ENCODE peak calls at places on chromosomes 13 and 19, in seven cellular contexts. S, D, H, J, Y, E and M are unnamed samples.

GRCh38 chr19:33957804-33958203 is 161.1 kb downstream of the KCTD15 start:
- DNase-seq in S (no peak), D (no peak), H (no peak), J (no peak), Y (no peak), E (no peak), M (no peak)

GRCh38 chr13:48801255-48801654 is 147.5 kb downstream of the CYSLTR2 start:
- DNase-seq in S (no peak), D (peak), H (no peak), J (no peak), Y (no peak), E (peak), M (no peak)

GRCh38 chr19:55253842-55254624 is 4.8 kb downstream of the PPP6R1 start:
- DNase-seq in S (no peak), D (no peak), H (no peak), J (peak), Y (no peak), E (no peak), M (no peak)

GRCh38 chr13:83881917-83882625 is at the start of gene SLITRK1:
- DNase-seq in S (peak), D (peak), H (peak), J (peak), Y (peak), E (peak), M (peak)

GRCh38 chr19:49746206-49746958 is 16.7 kb downstream of the TSKS start:
- DNase-seq in S (peak), D (peak), H (no peak), J (peak), Y (no peak), E (peak), M (peak)

GRCh38 chr13:42478531-42479156 is 95.3 kb upstream of the TNFSF11 start:
- DNase-seq in S (no peak), D (peak), H (no peak), J (no peak), Y (no peak), E (no peak), M (no peak)

GRCh38 chr19:33947565-33947964 is 150.9 kb downstream of the KCTD15 start:
- DNase-seq in S (no peak), D (peak), H (no peak), J (no peak), Y (no peak), E (no peak), M (no peak)

GRCh38 chr19:23474761-23475160 is 79.5 kb upstream of the ZNF91 start:
- DNase-seq in S (no peak), D (no peak), H (no peak), J (no peak), Y (no peak), E (no peak), M (no peak)

GRCh38 chr19:11014403-11014911 is 53.6 kb downstream of the SMARCA4 start:
- DNase-seq in S (no peak), D (no peak), H (no peak), J (no peak), Y (no peak), E (no peak), M (no peak)

GRCh38 chr13:112835796-112836195 is 133.2 kb upstream of the MCF2L start:
- DNase-seq in S (no peak), D (no peak), H (no peak), J (no peak), Y (no peak), E (no peak), M (no peak)

GRCh38 chr13:22077205-22077683 is 406.4 kb downstream of the FGF9 start:
- DNase-seq in S (no peak), D (no peak), H (no peak), J (no peak), Y (no peak), E (no peak), M (no peak)

GRCh38 chr19:18597809-18598660 is 8.6 kb downstream of the CRLF1 start:
- DNase-seq in S (no peak), D (no peak), H (no peak), J (no peak), Y (no peak), E (no peak), M (no peak)

GRCh38 chr13:101869553-101869952 is 417.1 kb downstream of the ITGBL1 start:
- DNase-seq in S (no peak), D (peak), H (no peak), J (no peak), Y (no peak), E (no peak), M (no peak)

GRCh38 chr19:17035842-17036424 is 9.3 kb upstream of the CPAMD8 start:
- DNase-seq in S (no peak), D (no peak), H (no peak), J (no peak), Y (no peak), E (no peak), M (no peak)

GRCh38 chr19:33446156-33446917 is 72.8 kb downstream of the CEBPG start:
- DNase-seq in S (no peak), D (peak), H (no peak), J (no peak), Y (no peak), E (no peak), M (no peak)

GRCh38 chr13:75482820-75483079 is 781 bp upstream of the TBC1D4 start:
- DNase-seq in S (no peak), D (no peak), H (no peak), J (no peak), Y (no peak), E (no peak), M (no peak)

GRCh38 chr13:42110410-42111155 is 62.1 kb downstream of the DGKH start:
- DNase-seq in S (peak), D (peak), H (no peak), J (peak), Y (peak), E (peak), M (no peak)

GRCh38 chr13:42967660-42968059 is 24.4 kb downstream of the EPSTI1 start:
- DNase-seq in S (no peak), D (no peak), H (no peak), J (no peak), Y (no peak), E (no peak), M (no peak)

GRCh38 chr19:28466107-28467045 is 746.6 kb downstream of the UQCRFS1 start:
- DNase-seq in S (peak), D (peak), H (peak), J (peak), Y (peak), E (peak), M (peak)